ENCODE peak calls at places on chromosomes 2 and 18, in four cellular contexts. One of them, this sample, is unnamed.

GRCh38 chr2:240987588-240987987 is 10.8 kb upstream of the SNED1 start:
- DNase-seq in PC-3: no peak
- DNase-seq in IMR-90: no peak
- DNase-seq in Caco-2: peak; percentile 13
- DNase-seq in this sample: no peak

GRCh38 chr2:201467666-201468065 is 16.1 kb downstream of the STRADB start:
- DNase-seq in PC-3: peak; percentile 70
- DNase-seq in IMR-90: no peak
- DNase-seq in Caco-2: no peak
- DNase-seq in this sample: no peak

GRCh38 chr2:195848119-195848899 is 191.3 kb downstream of the SLC39A10 start:
- DNase-seq in PC-3: peak; percentile 18
- DNase-seq in IMR-90: no peak
- DNase-seq in Caco-2: no peak
- DNase-seq in this sample: peak; percentile 3

GRCh38 chr2:7773362-7773973 is 856.3 kb downstream of the RNF144A start:
- DNase-seq in PC-3: peak; percentile 89
- DNase-seq in IMR-90: no peak
- DNase-seq in Caco-2: no peak
- DNase-seq in this sample: peak; percentile 91

GRCh38 chr2:53865264-53865663 is 5.5 kb upstream of the GPR75 start:
- DNase-seq in PC-3: no peak
- DNase-seq in IMR-90: no peak
- DNase-seq in Caco-2: no peak
- DNase-seq in this sample: peak; percentile 78

GRCh38 chr2:151826737-151827157 is 1.5 kb downstream of the ARL5A start:
- DNase-seq in PC-3: peak; percentile 19
- DNase-seq in IMR-90: peak; percentile 29
- DNase-seq in Caco-2: no peak
- DNase-seq in this sample: peak; percentile 34

GRCh38 chr2:54279385-54279784 is 23.4 kb upstream of the TSPYL6 start:
- DNase-seq in PC-3: peak; percentile 18
- DNase-seq in IMR-90: no peak
- DNase-seq in Caco-2: no peak
- DNase-seq in this sample: no peak

GRCh38 chr2:112582314-112582746 is 2.1 kb upstream of the CHCHD5 start:
- DNase-seq in PC-3: peak; percentile 81
- DNase-seq in IMR-90: peak; percentile 68
- DNase-seq in Caco-2: peak; percentile 33
- DNase-seq in this sample: peak; percentile 59

GRCh38 chr2:54773838-54774237 is 50.4 kb downstream of the EML6 start:
- DNase-seq in PC-3: peak; percentile 40
- DNase-seq in IMR-90: no peak
- DNase-seq in Caco-2: peak; percentile 46
- DNase-seq in this sample: no peak

GRCh38 chr18:76506395-76506794 is 11.4 kb upstream of the ZNF516 start:
- DNase-seq in PC-3: no peak
- DNase-seq in IMR-90: no peak
- DNase-seq in Caco-2: no peak
- DNase-seq in this sample: no peak

GRCh38 chr2:227479865-227480475 is 8.0 kb downstream of the AGFG1 start:
- DNase-seq in PC-3: peak; percentile 56
- DNase-seq in IMR-90: peak; percentile 58
- DNase-seq in Caco-2: no peak
- DNase-seq in this sample: peak; percentile 31

GRCh38 chr2:98921062-98921461 is 15.0 kb downstream of the CRACDL start:
- DNase-seq in PC-3: no peak
- DNase-seq in IMR-90: no peak
- DNase-seq in Caco-2: no peak
- DNase-seq in this sample: peak; percentile 93

GRCh38 chr2:98926601-98927000 is 9.4 kb downstream of the CRACDL start:
- DNase-seq in PC-3: peak; percentile 26
- DNase-seq in IMR-90: no peak
- DNase-seq in Caco-2: no peak
- DNase-seq in this sample: no peak

GRCh38 chr2:98924038-98924437 is 12.0 kb downstream of the CRACDL start:
- DNase-seq in PC-3: no peak
- DNase-seq in IMR-90: no peak
- DNase-seq in Caco-2: no peak
- DNase-seq in this sample: no peak

GRCh38 chr2:98924910-98925309 is 11.1 kb downstream of the CRACDL start:
- DNase-seq in PC-3: no peak
- DNase-seq in IMR-90: no peak
- DNase-seq in Caco-2: no peak
- DNase-seq in this sample: no peak

DNA sequence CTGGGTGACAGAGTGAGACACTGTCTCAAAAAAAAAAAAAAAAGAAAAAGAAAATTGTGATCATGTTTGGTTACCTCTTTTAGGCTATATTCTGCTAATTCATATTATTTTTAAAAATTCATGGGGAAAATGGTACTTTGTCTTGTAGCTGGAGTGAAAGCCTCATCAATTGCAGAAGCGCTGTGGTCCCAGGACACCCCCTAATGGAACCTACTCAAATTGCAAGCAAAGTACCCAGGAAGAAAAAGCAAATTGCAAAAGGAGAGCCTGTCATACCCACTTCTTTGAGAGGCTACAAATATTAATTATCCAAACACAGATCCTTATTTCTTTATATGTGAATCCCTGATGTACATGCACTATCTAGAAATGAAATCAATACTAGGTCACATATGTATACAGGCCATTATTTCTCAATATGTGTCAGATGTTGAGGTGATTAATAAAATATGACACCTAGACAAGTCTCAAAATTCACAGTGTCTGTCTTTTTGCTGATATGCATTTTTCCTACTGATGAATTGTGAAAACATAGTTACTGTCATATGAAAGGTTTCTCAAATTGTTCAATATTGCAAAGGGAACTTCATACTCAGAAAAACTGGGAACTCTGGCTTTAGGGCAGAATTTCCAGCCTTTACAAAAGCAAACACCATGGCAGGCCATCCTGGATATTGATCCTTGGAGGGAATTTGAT is 12.6 kb downstream of the CRACDL start:
- DNase-seq in PC-3: peak; percentile 40
- DNase-seq in IMR-90: no peak
- DNase-seq in Caco-2: no peak
- DNase-seq in this sample: no peak
- TF ChIP-seq CTCF in PC-3: peak; percentile 59
- TF ChIP-seq CTCF in IMR-90: peak; percentile 7
- TF ChIP-seq CTCF in Caco-2: no peak
- TF ChIP-seq CTCF in this sample: no peak

GRCh38 chr2:148565272-148565894 is 79.2 kb upstream of the EPC2 start:
- DNase-seq in PC-3: peak; percentile 49
- DNase-seq in IMR-90: no peak
- DNase-seq in Caco-2: no peak
- DNase-seq in this sample: no peak
- TF ChIP-seq CTCF in PC-3: peak; percentile 48
- TF ChIP-seq CTCF in IMR-90: no peak
- TF ChIP-seq CTCF in Caco-2: no peak
- TF ChIP-seq CTCF in this sample: no peak

DNA sequence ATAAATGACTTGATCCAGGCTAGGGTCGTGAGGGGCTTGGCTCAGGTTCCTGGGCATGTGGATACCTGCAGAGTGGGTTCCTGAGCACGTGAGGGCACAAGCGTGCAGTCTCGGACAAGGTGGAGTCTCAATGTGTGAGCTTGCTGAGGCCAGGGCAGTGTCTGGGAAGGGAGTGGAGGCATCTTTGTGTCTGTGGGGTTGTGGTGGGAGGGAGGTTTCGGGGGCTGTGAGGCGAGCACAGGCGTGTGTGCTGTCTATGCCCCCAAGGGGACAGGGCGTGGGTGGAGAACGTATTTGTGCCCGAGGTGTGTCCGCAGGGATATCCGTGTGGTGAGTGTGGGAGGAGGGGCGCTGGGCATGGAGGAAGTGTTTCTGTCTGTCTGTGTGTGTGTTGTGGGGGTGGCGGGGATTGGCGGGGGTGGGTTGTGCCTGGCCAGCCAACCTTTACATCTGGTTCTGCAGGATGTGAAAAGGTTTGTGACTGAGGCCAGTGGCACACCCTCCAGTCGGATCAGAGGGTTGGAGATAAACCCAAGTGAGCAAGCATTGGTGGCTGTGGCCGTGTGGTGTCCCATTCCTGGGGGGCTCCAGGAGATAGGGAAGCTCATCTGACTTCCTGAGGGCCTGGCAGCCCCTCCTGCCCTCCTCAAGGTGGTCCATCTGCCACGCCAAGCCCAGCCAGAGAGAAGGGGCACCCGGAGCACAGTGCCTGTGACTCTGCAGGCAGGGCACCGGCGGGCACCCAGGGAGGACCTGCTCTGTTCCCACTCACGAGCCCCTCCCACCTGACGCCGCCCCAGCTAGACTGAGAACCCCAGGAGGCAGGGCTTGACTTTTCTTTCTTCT is 57.1 kb downstream of the ZFP36L2 start:
- DNase-seq in PC-3: peak; percentile 70
- DNase-seq in IMR-90: no peak
- DNase-seq in Caco-2: no peak
- DNase-seq in this sample: peak; percentile 56
- TF ChIP-seq CTCF in PC-3: peak; percentile 27
- TF ChIP-seq CTCF in IMR-90: no peak
- TF ChIP-seq CTCF in Caco-2: no peak
- TF ChIP-seq CTCF in this sample: no peak

DNA sequence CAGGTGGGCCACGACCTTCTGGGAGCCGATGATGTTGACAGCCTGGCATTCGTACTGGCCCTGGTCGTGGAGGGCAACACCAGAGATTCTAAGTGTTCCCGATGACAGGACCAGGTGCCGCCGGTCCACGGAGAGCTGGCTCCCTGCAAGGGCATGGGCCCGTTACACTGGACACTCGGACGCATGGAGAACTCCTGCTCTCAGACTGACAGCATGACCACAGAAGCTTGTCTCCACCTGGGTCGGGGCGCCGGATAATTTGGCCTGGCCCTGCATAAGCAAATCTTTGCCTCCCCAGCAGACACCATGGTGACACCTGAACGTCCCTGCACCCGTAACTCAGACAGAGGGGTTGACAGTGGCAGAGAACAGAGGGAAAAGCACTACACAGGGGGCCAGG is 80.7 kb downstream of the PXDN start:
- DNase-seq in PC-3: no peak
- DNase-seq in IMR-90: no peak
- DNase-seq in Caco-2: peak; percentile 28
- DNase-seq in this sample: no peak
- TF ChIP-seq CTCF in PC-3: no peak
- TF ChIP-seq CTCF in IMR-90: no peak
- TF ChIP-seq CTCF in Caco-2: no peak
- TF ChIP-seq CTCF in this sample: no peak

DNA sequence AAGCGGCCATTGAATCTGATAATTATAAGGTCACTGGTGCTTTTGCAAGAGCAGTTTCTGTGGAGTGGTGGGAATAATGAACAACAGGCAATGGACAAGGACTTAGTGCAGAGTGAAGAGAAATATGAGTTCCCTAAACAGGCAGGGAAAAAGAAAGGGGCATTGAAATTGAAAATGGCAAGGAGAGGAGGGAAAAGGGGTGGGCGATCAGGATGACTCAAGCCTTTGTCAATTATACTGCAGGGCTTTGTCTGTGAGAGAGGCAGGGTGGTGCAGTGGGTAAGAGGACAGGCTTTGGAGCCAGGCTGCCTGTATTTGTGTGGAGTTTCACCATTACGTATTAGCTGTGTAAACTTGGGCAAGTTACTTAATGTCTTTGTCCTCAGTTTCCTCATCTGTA is 29.5 kb upstream of the PAIP2B start:
- DNase-seq in PC-3: no peak
- DNase-seq in IMR-90: no peak
- DNase-seq in Caco-2: no peak
- DNase-seq in this sample: no peak
- TF ChIP-seq CTCF in PC-3: no peak
- TF ChIP-seq CTCF in IMR-90: no peak
- TF ChIP-seq CTCF in Caco-2: no peak
- TF ChIP-seq CTCF in this sample: no peak

GRCh38 chr2:125224830-125225229 is 1199.7 kb downstream of the CNTNAP5 start:
- DNase-seq in PC-3: no peak
- DNase-seq in IMR-90: no peak
- DNase-seq in Caco-2: no peak
- DNase-seq in this sample: no peak
- TF ChIP-seq CTCF in PC-3: no peak
- TF ChIP-seq CTCF in IMR-90: no peak
- TF ChIP-seq CTCF in Caco-2: no peak
- TF ChIP-seq CTCF in this sample: no peak

GRCh38 chr18:10194592-10194991 is 259.8 kb upstream of the APCDD1 start:
- DNase-seq in PC-3: no peak
- DNase-seq in IMR-90: no peak
- DNase-seq in Caco-2: no peak
- DNase-seq in this sample: no peak
- TF ChIP-seq CTCF in PC-3: peak; percentile 25
- TF ChIP-seq CTCF in IMR-90: no peak
- TF ChIP-seq CTCF in Caco-2: peak; percentile 3
- TF ChIP-seq CTCF in this sample: no peak

This sample was measured in epithelial cell of esophagus.